ENCODE peak calls at places on chromosomes 5 and 9, in seven cellular contexts. E is NCI-H748 treated with DMSO at 0.1 percent for 48 hours; V is tibial artery; H is AG10803; U is omental fat pad; F is stimulated activated CD4-positive, alpha-beta T cell treated with anti-CD3 and anti-CD28 coated beads, Interleukin-15, amount 100 ng/mL, for 24 hours; Q is NCI-H2081. Z is an unnamed sample.

GRCh38 chr9:74960548-74960947 is 7.8 kb upstream of the C9orf40 start:
- DNase-seq in E (no peak), V (no peak), H (peak), U (no peak), F (no peak), Q (no peak), Z (peak)

GRCh38 chr5:96876292-96876850 is at the start of gene ERAP2:
- DNase-seq in E (peak), V (no peak), H (peak), U (no peak), F (no peak), Q (peak), Z (peak)

GRCh38 chr5:51109786-51110410 is 273.4 kb upstream of the ISL1 start:
- DNase-seq in E (no peak), V (no peak), H (no peak), U (no peak), F (no peak), Q (no peak), Z (no peak)

GRCh38 chr5:35046754-35047153 is 995 bp downstream of the AGXT2 start:
- DNase-seq in E (no peak), V (no peak), H (peak), U (no peak), F (no peak), Q (no peak), Z (peak)

GRCh38 chr9:92671323-92671722 is 1.4 kb upstream of the IPPK start:
- DNase-seq in E (no peak), V (no peak), H (peak), U (peak), F (peak), Q (peak), Z (peak)

GRCh38 chr9:130039504-130040147 is 3.4 kb downstream of the FNBP1 start:
- DNase-seq in E (no peak), V (no peak), H (no peak), U (no peak), F (no peak), Q (peak), Z (no peak)

GRCh38 chr5:14929293-14930065 is 57.9 kb upstream of the ANKH start:
- DNase-seq in E (no peak), V (no peak), H (no peak), U (no peak), F (no peak), Q (no peak), Z (no peak)

GRCh38 chr9:135797507-135798302 is 95.7 kb downstream of the KCNT1 start:
- DNase-seq in E (no peak), V (no peak), H (peak), U (no peak), F (peak), Q (peak), Z (peak)

GRCh38 chr5:123450641-123451421 is 27.6 kb upstream of the CEP120 start:
- DNase-seq in E (peak), V (no peak), H (no peak), U (no peak), F (no peak), Q (peak), Z (no peak)

GRCh38 chr5:143025376-143025775 is 255.2 kb downstream of the ARHGAP26 start:
- DNase-seq in E (no peak), V (no peak), H (peak), U (no peak), F (no peak), Q (no peak), Z (no peak)

GRCh38 chr5:24059006-24059405 is 551.6 kb downstream of the PRDM9 start:
- DNase-seq in E (no peak), V (no peak), H (no peak), U (no peak), F (no peak), Q (no peak), Z (no peak)

GRCh38 chr5:141245250-141245717 is at the start of gene PCDHB15:
- DNase-seq in E (peak), V (no peak), H (no peak), U (no peak), F (no peak), Q (no peak), Z (no peak)

GRCh38 chr5:132016721-132017250 is 5.3 kb upstream of the ACSL6 start:
- DNase-seq in E (no peak), V (no peak), H (no peak), U (no peak), F (no peak), Q (no peak), Z (no peak)

GRCh38 chr5:142590451-142591240 is 95.2 kb downstream of the FGF1 start:
- DNase-seq in E (no peak), V (no peak), H (peak), U (no peak), F (no peak), Q (no peak), Z (no peak)

GRCh38 chr9:123267481-123268239 is 726 bp downstream of the STRBP start:
- DNase-seq in E (no peak), V (no peak), H (no peak), U (no peak), F (peak), Q (no peak), Z (no peak)

GRCh38 chr9:33472171-33472920 is 1.4 kb downstream of the NOL6 start:
- DNase-seq in E (no peak), V (no peak), H (no peak), U (no peak), F (no peak), Q (no peak), Z (no peak)

GRCh38 chr5:136249678-136250266 is 56.8 kb upstream of the SMIM32 start:
- DNase-seq in E (peak), V (peak), H (peak), U (no peak), F (peak), Q (peak), Z (peak)

GRCh38 chr5:7039058-7039457 is 325.8 kb downstream of the TENT4A start:
- DNase-seq in E (no peak), V (no peak), H (no peak), U (no peak), F (no peak), Q (no peak), Z (no peak)

GRCh38 chr9:12904261-12905000 is 129.6 kb downstream of the LURAP1L start:
- DNase-seq in E (no peak), V (no peak), H (no peak), U (no peak), F (no peak), Q (no peak), Z (no peak)

GRCh38 chr9:70406446-70406862 is 8.0 kb downstream of the KLF9 start:
- DNase-seq in E (no peak), V (no peak), H (peak), U (no peak), F (peak), Q (peak), Z (peak)

GRCh38 chr5:149936044-149936699 is 8.4 kb downstream of the PDE6A start:
- DNase-seq in E (no peak), V (no peak), H (no peak), U (no peak), F (no peak), Q (no peak), Z (no peak)

GRCh38 chr9:4137755-4138154 is 162.1 kb downstream of the GLIS3 start:
- DNase-seq in E (no peak), V (no peak), H (peak), U (no peak), F (no peak), Q (no peak), Z (peak)

GRCh38 chr5:39024005-39024404 is 50.2 kb downstream of the RICTOR start:
- DNase-seq in E (no peak), V (no peak), H (no peak), U (no peak), F (no peak), Q (no peak), Z (no peak)

Z was measured in IMR-90.